ENCODE peak calls at places on chromosomes 3 and 15, in five cellular contexts. G, K, L, Y and O are unnamed samples.

GRCh38 chr15:95292790-95293450 is 1037.6 kb upstream of the NR2F2 start:
- DNase-seq in L (no peak), K (no peak), Y (no peak), G (no peak), O (no peak)

GRCh38 chr3:128402319-128402718 is 64.4 kb downstream of the DNAJB8 start:
- DNase-seq in L (no peak), Y (no peak), K (no peak), G (no peak), O (no peak)

GRCh38 chr15:74958320-74958907 is 1.8 kb upstream of the RPP25 start:
- DNase-seq in Y (no peak), K (no peak), G (no peak), L (no peak), O (peak)

GRCh38 chr15:80604583-80605506 is 90.3 kb upstream of the ABHD17C start:
- DNase-seq in L (no peak), K (no peak), G (no peak), Y (no peak), O (no peak)

GRCh38 chr3:161107311-161107710 is 2.2 kb upstream of the B3GALNT1 start:
- DNase-seq in L (no peak), Y (no peak), G (no peak), K (no peak), O (no peak)

GRCh38 chr15:66101715-66102395 is 151.7 kb downstream of the MEGF11 start:
- DNase-seq in L (no peak), Y (no peak), K (no peak), G (no peak), O (no peak)

GRCh38 chr3:39315420-39315819 is 14.1 kb upstream of the CCR8 start:
- DNase-seq in K (no peak), L (no peak), Y (no peak), G (no peak), O (no peak)

GRCh38 chr3:11705049-11705448 is 61.3 kb upstream of the VGLL4 start:
- DNase-seq in K (no peak), Y (no peak), G (no peak), L (no peak), O (peak)

GRCh38 chr3:14962762-14963161 is 15.4 kb downstream of the NR2C2 start:
- DNase-seq in G (no peak), K (no peak), L (no peak), Y (no peak), O (no peak)

GRCh38 chr3:50365080-50365841 is 5.9 kb upstream of the TMEM115 start:
- DNase-seq in G (peak), K (no peak), Y (peak), L (peak), O (peak)

GRCh38 chr15:25180606-25181289 is 226.0 kb downstream of the SNRPN start:
- DNase-seq in K (no peak), G (no peak), L (no peak), Y (no peak), O (no peak)

GRCh38 chr3:851098-851790 is 241.6 kb upstream of the CNTN6 start:
- DNase-seq in G (no peak), Y (no peak), K (no peak), L (no peak), O (no peak)

GRCh38 chr3:121660356-121661171 is at the start of gene HCLS1:
- DNase-seq in K (no peak), L (peak), Y (peak), G (peak), O (peak)

GRCh38 chr3:140186421-140186920 is 251.5 kb downstream of the CLSTN2 start:
- DNase-seq in L (no peak), Y (no peak), G (no peak), K (no peak), O (no peak)

GRCh38 chr3:119294889-119295769 is 946 bp downstream of the ARHGAP31 start:
- DNase-seq in L (peak), K (no peak), G (peak), Y (peak), O (no peak)

GRCh38 chr3:161104561-161105551 is at the start of gene B3GALNT1:
- DNase-seq in Y (peak), K (peak), G (peak), L (peak), O (peak)

GRCh38 chr3:78604328-78604727 is 1163.5 kb downstream of the ROBO1 start:
- DNase-seq in G (no peak), K (peak), Y (no peak), L (no peak), O (no peak)

GRCh38 chr3:81302045-81302444 is 459.4 kb downstream of the GBE1 start:
- DNase-seq in Y (peak), K (peak), L (no peak), G (no peak), O (peak)

GRCh38 chr3:46107682-46108081 is 80.4 kb upstream of the XCR1 start:
- DNase-seq in G (no peak), K (no peak), Y (no peak), L (no peak), O (no peak)

GRCh38 chr3:193941486-193941885 is 194.5 kb upstream of the HES1 start:
- DNase-seq in K (no peak), L (no peak), Y (no peak), G (no peak), O (no peak)

GRCh38 chr3:156793851-156794250 is 32.3 kb upstream of the LEKR1 start:
- DNase-seq in Y (no peak), K (no peak), L (no peak), G (no peak), O (no peak)

GRCh38 chr3:170622369-170623159 is 36.7 kb upstream of the SLC7A14 start:
- DNase-seq in Y (peak), L (no peak), G (no peak), K (peak), O (peak)

GRCh38 chr3:128709506-128710210 is 16.3 kb upstream of the RAB7A start:
- DNase-seq in Y (no peak), L (no peak), G (no peak), K (no peak), O (no peak)

GRCh38 chr3:187040637-187041361 is 98.5 kb downstream of the RPL39L start:
- DNase-seq in Y (no peak), K (no peak), L (no peak), G (no peak), O (peak)

GRCh38 chr3:78926523-78926922 is 841.3 kb downstream of the ROBO1 start:
- DNase-seq in L (no peak), Y (no peak), G (no peak), K (no peak), O (no peak)

GRCh38 chr15:75201609-75202250 is at the start of gene C15orf39:
- DNase-seq in L (peak), K (peak), Y (peak), G (peak), O (peak)

GRCh38 chr3:136787226-136787793 is 31.6 kb upstream of the SLC35G2 start:
- DNase-seq in K (no peak), L (peak), Y (peak), G (no peak), O (peak)

GRCh38 chr3:126510323-126510910 is 7.2 kb downstream of the UROC1 start:
- DNase-seq in G (no peak), Y (no peak), K (no peak), L (no peak), O (no peak)

GRCh38 chr15:68641376-68641775 is 62.6 kb downstream of the CORO2B start:
- DNase-seq in K (no peak), L (no peak), Y (no peak), G (no peak), O (no peak)

GRCh38 chr3:31592764-31593163 is 60.0 kb downstream of the STT3B start:
- DNase-seq in L (no peak), K (no peak), Y (no peak), G (no peak), O (no peak)

GRCh38 chr15:75307778-75308390 is 25.2 kb downstream of the GOLGA6D start:
- DNase-seq in G (no peak), K (no peak), Y (peak), L (peak), O (peak)

GRCh38 chr15:52834379-52834778 is 44.2 kb upstream of the ONECUT1 start:
- DNase-seq in Y (no peak), G (no peak), K (no peak), L (no peak), O (no peak)

GRCh38 chr3:32406481-32407408 is 15.1 kb downstream of the CMTM7 start:
- DNase-seq in L (no peak), Y (no peak), G (no peak), K (no peak), O (no peak)

GRCh38 chr3:139441656-139442055 is 34.7 kb downstream of the RBP2 start:
- DNase-seq in Y (no peak), K (no peak), G (no peak), L (no peak), O (no peak)

GRCh38 chr3:8658326-8659212 is 14.0 kb upstream of the SSUH2 start:
- DNase-seq in K (no peak), G (no peak), L (no peak), Y (peak), O (no peak)

GRCh38 chr3:135987647-135988046 is 22.1 kb downstream of the PPP2R3A start:
- DNase-seq in Y (no peak), K (no peak), G (no peak), L (no peak), O (no peak)